ENCODE peak calls at places on chromosomes 1 and 21, in ten cellular contexts. Q is LoVo; K is CD4-positive, alpha-beta T cell; V is HCEC 1CT; P is astrocyte of the cerebellum; F is GM12892; D is activated CD4-positive, CD25-positive, alpha-beta regulatory T cell; S is activated CD4-positive, alpha-beta T cell treated with anti-CD3 and anti-CD28 coated beads, Interleukin-2, amount 10 ng/mL, durations not matched to agents 7 days and 5 days; O is hippocampal formation; E is non-pigmented ciliary epithelial cell. J is an unnamed sample.

GRCh38 chr1:7222616-7223015 is 437.4 kb downstream of the CAMTA1 start:
- DNase-seq in O (no peak), E (no peak), V (no peak), P (no peak), Q (no peak), S (no peak), K (no peak), D (no peak), F (no peak), J (no peak)

GRCh38 chr1:8844421-8845063 is 27.1 kb upstream of the RERE start:
- DNase-seq in O (no peak), Q (no peak), V (no peak), P (no peak), F (no peak), E (no peak), S (no peak), D (no peak), K (no peak), J (no peak)

GRCh38 chr1:192951961-192952460 is 107.1 kb downstream of the UCHL5 start:
- DNase-seq in K (no peak), F (peak; percentile 5), E (peak; percentile 81), O (no peak), V (peak; percentile 91), P (peak; percentile 71), D (no peak), Q (no peak), S (no peak), J (no peak)

GRCh38 chr1:20058531-20058930 is 11.5 kb upstream of the PLA2G5 start:
- DNase-seq in Q (no peak), S (peak; percentile 33), D (no peak), K (no peak), E (peak; percentile 79), P (peak; percentile 8), V (peak; percentile 95), F (no peak), O (peak; percentile 46), J (no peak)

GRCh38 chr1:246301553-246302250 is 205.4 kb downstream of the SMYD3 start:
- DNase-seq in F (no peak), D (no peak), O (no peak), Q (no peak), K (no peak), S (no peak), V (no peak), E (no peak), P (no peak), J (no peak)

GRCh38 chr1:7561936-7562728 is 209.0 kb upstream of the VAMP3 start:
- DNase-seq in E (no peak), P (no peak), K (no peak), Q (no peak), D (no peak), O (no peak), S (no peak), V (no peak), F (no peak), J (no peak)

GRCh38 chr21:26710155-26710554 is 135.1 kb downstream of the ADAMTS1 start:
- DNase-seq in E (no peak), P (no peak), Q (no peak), F (no peak), V (no peak), O (no peak), K (no peak), D (no peak), S (no peak), J (no peak)

GRCh38 chr1:230792691-230793462 is 45.7 kb downstream of the CAPN9 start:
- DNase-seq in S (no peak), O (no peak), Q (no peak), V (peak; percentile 20), K (no peak), D (no peak), P (no peak), F (no peak), E (no peak), J (no peak)

GRCh38 chr1:9689011-9689706 is 37.6 kb downstream of the PIK3CD start:
- DNase-seq in K (peak; percentile 77), E (no peak), Q (peak; percentile 84), V (peak; percentile 61), P (no peak), O (peak; percentile 29), F (peak; percentile 74), D (peak; percentile 81), S (peak; percentile 85), J (peak; percentile 44)

GRCh38 chr1:47992720-47993119 is 4.5 kb downstream of the TRABD2B start:
- DNase-seq in F (no peak), K (no peak), D (no peak), E (no peak), Q (no peak), V (no peak), P (peak; percentile 31), O (no peak), S (no peak), J (no peak)

GRCh38 chr1:95086949-95087533 is 14.3 kb upstream of the ALG14 start:
- DNase-seq in V (peak; percentile 84), P (peak; percentile 57), Q (peak; percentile 57), O (no peak), D (no peak), S (no peak), F (no peak), E (peak; percentile 71), K (no peak), J (no peak)

GRCh38 chr1:178918328-178918727 is 47.5 kb upstream of the ANGPTL1 start:
- DNase-seq in P (no peak), K (no peak), O (no peak), V (no peak), S (no peak), F (no peak), D (no peak), E (no peak), Q (no peak), J (no peak)

GRCh38 chr1:221845650-221846371 is 103.9 kb upstream of the DUSP10 start:
- DNase-seq in V (no peak), D (no peak), K (no peak), O (no peak), S (no peak), E (no peak), F (no peak), P (peak; percentile 72), Q (peak; percentile 61), J (no peak)

GRCh38 chr1:157404063-157404501 is 148.2 kb downstream of the FCRL5 start:
- DNase-seq in S (no peak), P (no peak), V (no peak), E (no peak), O (no peak), K (no peak), F (no peak), D (no peak), Q (no peak), J (no peak)

GRCh38 chr21:42237577-42237976 is 18.6 kb downstream of the ABCG1 start:
- DNase-seq in F (no peak), V (no peak), D (no peak), S (peak; percentile 43), K (no peak), E (no peak), P (no peak), O (no peak), Q (no peak), J (no peak)

GRCh38 chr21:26877015-26877414 is 31.8 kb upstream of the ADAMTS1 start:
- DNase-seq in K (no peak), F (no peak), Q (no peak), P (no peak), V (no peak), S (no peak), O (no peak), D (no peak), E (no peak), J (no peak)

GRCh38 chr1:188594542-188595235 is 1765.9 kb downstream of the PLA2G4A start:
- DNase-seq in P (no peak), S (no peak), E (no peak), D (no peak), V (no peak), O (no peak), K (no peak), Q (no peak), F (no peak), J (no peak)

GRCh38 chr1:26225033-26225831 is 8.8 kb upstream of the CEP85 start:
- DNase-seq in V (no peak), P (no peak), E (no peak), F (no peak), K (no peak), Q (no peak), O (no peak), D (no peak), S (peak; percentile 44), J (peak; percentile 40)

GRCh38 chr1:20216574-20216973 is 30.3 kb upstream of the PLA2G2C start:
- DNase-seq in S (peak; percentile 38), O (no peak), D (no peak), Q (no peak), V (peak; percentile 38), E (no peak), P (no peak), F (peak; percentile 29), K (no peak), J (no peak)

GRCh38 chr1:229714964-229715603 is 89.0 kb downstream of the URB2 start:
- DNase-seq in F (no peak), Q (peak; percentile 14), P (no peak), O (no peak), S (peak; percentile 35), V (no peak), E (no peak), D (no peak), K (peak; percentile 22), J (no peak)

GRCh38 chr1:97265630-97266029 is 544.0 kb downstream of the PTBP2 start:
- DNase-seq in D (no peak), O (no peak), V (no peak), E (no peak), F (no peak), P (no peak), Q (no peak), K (no peak), S (no peak), J (no peak)

GRCh38 chr1:8809342-8809736 is 8.1 kb downstream of the RERE start:
- DNase-seq in P (no peak), E (no peak), Q (no peak), V (peak; percentile 32), O (no peak), K (no peak), S (no peak), F (no peak), D (no peak), J (no peak)

GRCh38 chr1:224177356-224177999 is 5.6 kb upstream of the DEGS1 start:
- DNase-seq in E (no peak), K (no peak), F (no peak), P (no peak), D (no peak), O (no peak), S (no peak), Q (no peak), V (no peak), J (no peak)

GRCh38 chr1:16318544-16318943 is 33.7 kb downstream of the FBXO42 start:
- DNase-seq in D (no peak), Q (no peak), E (no peak), F (no peak), K (no peak), V (no peak), O (no peak), S (no peak), P (no peak), J (no peak)

GRCh38 chr1:62707746-62708123 is 19.5 kb upstream of the DOCK7 start:
- DNase-seq in E (no peak), S (no peak), F (no peak), O (no peak), V (no peak), D (no peak), K (no peak), P (no peak), Q (no peak), J (no peak)

GRCh38 chr1:222600274-222600673 is 10.5 kb upstream of the TAF1A start:
- DNase-seq in S (no peak), K (no peak), V (no peak), Q (no peak), F (no peak), E (no peak), O (no peak), D (no peak), P (no peak), J (no peak)

GRCh38 chr1:220956861-220957605 is 77.8 kb downstream of the HLX start:
- DNase-seq in V (peak; percentile 98), D (no peak), O (no peak), E (peak; percentile 96), P (peak; percentile 5), Q (no peak), S (no peak), F (no peak), K (no peak), J (no peak)

GRCh38 chr1:203619091-203619780 is 7.4 kb upstream of the ATP2B4 start:
- DNase-seq in D (no peak), K (no peak), P (no peak), E (no peak), S (no peak), V (no peak), F (no peak), Q (no peak), O (no peak), J (no peak)

J was measured in globus pallidus.